ENCODE peak calls at places on chromosome 11, in nine cellular contexts. L, B, V, U, Y, E, K, W and O are unnamed samples.

GRCh38 chr11:19868281-19868821 is 155.7 kb downstream of the NAV2 start:
- DNase-seq in E (no peak), Y (no peak), V (peak; percentile 66), U (no peak), K (peak; percentile 78), B (no peak), W (no peak), L (no peak), O (no peak)

GRCh38 chr11:76524461-76524860 is 79.6 kb downstream of the EMSY start:
- DNase-seq in V (no peak), U (peak; percentile 18), W (no peak), B (no peak), E (no peak), K (no peak), L (no peak), Y (no peak), O (no peak)

GRCh38 chr11:119678351-119678750 is 50.6 kb downstream of the NECTIN1 start:
- DNase-seq in Y (no peak), U (no peak), K (no peak), B (no peak), L (no peak), W (no peak), E (no peak), V (no peak), O (no peak)

GRCh38 chr11:12200359-12201015 is 90.1 kb downstream of the MICAL2 start:
- DNase-seq in L (no peak), V (peak; percentile 79), E (peak; percentile 66), W (no peak), U (no peak), K (peak; percentile 63), Y (peak; percentile 72), B (no peak), O (peak; percentile 55)

GRCh38 chr11:73393479-73394415 is 17.5 kb downstream of the RELT start:
- DNase-seq in L (peak; percentile 36), E (peak; percentile 68), W (peak; percentile 71), V (no peak), U (peak; percentile 37), Y (peak; percentile 86), B (peak; percentile 61), K (peak; percentile 69), O (peak; percentile 73)

GRCh38 chr11:12569499-12570040 is 104.7 kb upstream of the TEAD1 start:
- DNase-seq in W (no peak), K (no peak), U (peak; percentile 43), B (no peak), L (no peak), V (no peak), E (no peak), Y (no peak), O (no peak)

GRCh38 chr11:17760102-17761029 is 25.8 kb downstream of the KCNC1 start:
- DNase-seq in W (no peak), E (no peak), U (no peak), K (peak; percentile 63), V (no peak), B (no peak), L (peak; percentile 23), Y (no peak), O (peak; percentile 53)

GRCh38 chr11:45593992-45594391 is 71.4 kb downstream of the CHST1 start:
- DNase-seq in L (no peak), U (no peak), V (no peak), Y (peak; percentile 22), K (no peak), W (no peak), E (no peak), B (no peak), O (peak; percentile 9)

GRCh38 chr11:17197431-17197898 is 10.3 kb downstream of the PIK3C2A start:
- DNase-seq in K (no peak), V (no peak), L (no peak), Y (no peak), B (no peak), U (peak; percentile 59), W (no peak), E (no peak), O (no peak)

GRCh38 chr11:64340671-64341335 is 799 bp downstream of the CCDC88B start:
- DNase-seq in B (peak; percentile 68), K (no peak), E (no peak), W (peak; percentile 40), V (no peak), U (no peak), Y (peak; percentile 92), L (no peak), O (peak; percentile 55)

GRCh38 chr11:44361883-44362282 is 51.9 kb upstream of the ALX4 start:
- DNase-seq in U (no peak), W (no peak), E (no peak), Y (no peak), B (no peak), L (no peak), V (no peak), K (no peak), O (no peak)

GRCh38 chr11:78651923-78652602 is 77.4 kb upstream of the NARS2 start:
- DNase-seq in K (no peak), E (no peak), V (no peak), B (no peak), L (no peak), W (no peak), Y (no peak), U (no peak), O (no peak)

GRCh38 chr11:12544986-12545775 is 129.0 kb upstream of the TEAD1 start:
- DNase-seq in K (no peak), L (no peak), W (no peak), B (no peak), V (no peak), U (no peak), Y (no peak), E (no peak), O (no peak)

GRCh38 chr11:24622262-24622661 is 125.4 kb downstream of the LUZP2 start:
- DNase-seq in L (no peak), B (no peak), V (no peak), Y (no peak), E (no peak), K (no peak), W (no peak), U (no peak), O (no peak)

GRCh38 chr11:45647786-45648185 is 17.6 kb downstream of the CHST1 start:
- DNase-seq in W (no peak), K (no peak), B (no peak), Y (no peak), E (no peak), V (no peak), L (no peak), U (no peak), O (no peak)

GRCh38 chr11:61429346-61429690 is 457 bp downstream of the CPSF7 start:
- DNase-seq in K (peak; percentile 61), V (no peak), B (peak; percentile 62), W (peak; percentile 22), L (peak; percentile 62), U (peak; percentile 59), Y (peak; percentile 89), E (no peak), O (peak; percentile 78)

GRCh38 chr11:88515002-88515401 is 177.5 kb upstream of the CTSC start:
- DNase-seq in U (no peak), V (no peak), L (no peak), W (no peak), E (no peak), B (no peak), K (no peak), Y (no peak), O (no peak)

GRCh38 chr11:118939948-118940598 is 14.3 kb upstream of the BCL9L start:
- DNase-seq in L (no peak), B (peak; percentile 44), U (no peak), Y (peak; percentile 81), E (no peak), V (no peak), W (peak; percentile 44), K (no peak), O (peak; percentile 51)

GRCh38 chr11:118911880-118912741 is 13.6 kb downstream of the BCL9L start:
- DNase-seq in B (peak; percentile 71), K (no peak), E (no peak), L (peak; percentile 55), Y (peak; percentile 92), U (peak; percentile 86), V (peak; percentile 66), W (peak; percentile 16), O (peak; percentile 42)

GRCh38 chr11:87326594-87326993 is 288.9 kb downstream of the TMEM135 start:
- DNase-seq in K (no peak), W (no peak), Y (no peak), L (no peak), B (no peak), E (no peak), V (no peak), U (no peak), O (no peak)

GRCh38 chr11:26229270-26229669 is 102.7 kb upstream of the ANO3 start:
- DNase-seq in V (no peak), U (no peak), Y (no peak), B (no peak), W (no peak), E (peak; percentile 34), K (no peak), L (no peak), O (no peak)